ENCODE peak calls at places on chromosomes 12 and 14, in six cellular contexts. One of them, this sample, is unnamed.

GRCh38 chr12:131443019-131444000 is 267.6 kb upstream of the SFSWAP start:
- DNase-seq in HCT116: no peak
- DNase-seq in hepatocyte: no peak
- DNase-seq in GM23338: no peak
- DNase-seq in Karpas-422: no peak
- DNase-seq in H9: peak; percentile 30
- DNase-seq in this sample: no peak

GRCh38 chr14:80080601-80081000 is 130.7 kb downstream of the DIO2 start:
- DNase-seq in HCT116: no peak
- DNase-seq in hepatocyte: no peak
- DNase-seq in GM23338: no peak
- DNase-seq in Karpas-422: no peak
- DNase-seq in H9: no peak
- DNase-seq in this sample: no peak

GRCh38 chr12:42267408-42268190 is 29.6 kb upstream of the YAF2 start:
- DNase-seq in HCT116: no peak
- DNase-seq in hepatocyte: no peak
- DNase-seq in GM23338: no peak
- DNase-seq in Karpas-422: no peak
- DNase-seq in H9: no peak
- DNase-seq in this sample: no peak

GRCh38 chr12:96448287-96448686 is 41.1 kb upstream of the CFAP54 start:
- DNase-seq in HCT116: no peak
- DNase-seq in hepatocyte: no peak
- DNase-seq in GM23338: no peak
- DNase-seq in Karpas-422: no peak
- DNase-seq in H9: no peak
- DNase-seq in this sample: no peak

GRCh38 chr14:38357557-38357956 is 101.7 kb upstream of the CLEC14A start:
- DNase-seq in HCT116: no peak
- DNase-seq in hepatocyte: no peak
- DNase-seq in GM23338: no peak
- DNase-seq in Karpas-422: no peak
- DNase-seq in H9: no peak
- DNase-seq in this sample: no peak

GRCh38 chr12:130640496-130640895 is 75.6 kb downstream of the RIMBP2 start:
- DNase-seq in HCT116: no peak
- DNase-seq in hepatocyte: no peak
- DNase-seq in GM23338: no peak
- DNase-seq in Karpas-422: no peak
- DNase-seq in H9: no peak
- DNase-seq in this sample: no peak

GRCh38 chr12:94640134-94640928 is 10.0 kb downstream of the TMCC3 start:
- DNase-seq in HCT116: no peak
- DNase-seq in hepatocyte: no peak
- DNase-seq in GM23338: no peak
- DNase-seq in Karpas-422: no peak
- DNase-seq in H9: no peak
- DNase-seq in this sample: peak; percentile 91

GRCh38 chr12:9740109-9740750 is 7.3 kb upstream of the CLECL1 start:
- DNase-seq in HCT116: no peak
- DNase-seq in hepatocyte: no peak
- DNase-seq in GM23338: no peak
- DNase-seq in Karpas-422: no peak
- DNase-seq in H9: no peak
- DNase-seq in this sample: no peak

GRCh38 chr14:59244581-59244980 is 56.1 kb downstream of the DAAM1 start:
- DNase-seq in HCT116: no peak
- DNase-seq in hepatocyte: peak; percentile 26
- DNase-seq in GM23338: no peak
- DNase-seq in Karpas-422: no peak
- DNase-seq in H9: no peak
- DNase-seq in this sample: no peak

GRCh38 chr12:119207161-119207560 is 28.4 kb downstream of the HSPB8 start:
- DNase-seq in HCT116: no peak
- DNase-seq in hepatocyte: no peak
- DNase-seq in GM23338: no peak
- DNase-seq in Karpas-422: no peak
- DNase-seq in H9: no peak
- DNase-seq in this sample: no peak

GRCh38 chr14:104553166-104554087 is 26.1 kb upstream of the C14orf180 start:
- DNase-seq in HCT116: no peak
- DNase-seq in hepatocyte: no peak
- DNase-seq in GM23338: no peak
- DNase-seq in Karpas-422: no peak
- DNase-seq in H9: no peak
- DNase-seq in this sample: no peak

GRCh38 chr14:91929700-91930099 is 17.8 kb downstream of the FBLN5 start:
- DNase-seq in HCT116: no peak
- DNase-seq in hepatocyte: no peak
- DNase-seq in GM23338: no peak
- DNase-seq in Karpas-422: no peak
- DNase-seq in H9: no peak
- DNase-seq in this sample: no peak

GRCh38 chr12:114938487-114939210 is 254.7 kb upstream of the TBX3 start:
- DNase-seq in HCT116: no peak
- DNase-seq in hepatocyte: no peak
- DNase-seq in GM23338: no peak
- DNase-seq in Karpas-422: no peak
- DNase-seq in H9: no peak
- DNase-seq in this sample: no peak

GRCh38 chr12:120079352-120080042 is 37.1 kb downstream of the RAB35 start:
- DNase-seq in HCT116: peak; percentile 18
- DNase-seq in hepatocyte: no peak
- DNase-seq in GM23338: no peak
- DNase-seq in Karpas-422: no peak
- DNase-seq in H9: no peak
- DNase-seq in this sample: peak; percentile 14

GRCh38 chr12:27006797-27007467 is 7.3 kb downstream of the TM7SF3 start:
- DNase-seq in HCT116: no peak
- DNase-seq in hepatocyte: no peak
- DNase-seq in GM23338: no peak
- DNase-seq in Karpas-422: no peak
- DNase-seq in H9: no peak
- DNase-seq in this sample: no peak

GRCh38 chr12:123269395-123269892 is 2.2 kb downstream of the CDK2AP1 start:
- DNase-seq in HCT116: no peak
- DNase-seq in hepatocyte: peak; percentile 89
- DNase-seq in GM23338: peak; percentile 90
- DNase-seq in Karpas-422: peak; percentile 85
- DNase-seq in H9: peak; percentile 78
- DNase-seq in this sample: no peak

GRCh38 chr14:90491221-90491867 is 94.5 kb downstream of the CALM1 start:
- DNase-seq in HCT116: no peak
- DNase-seq in hepatocyte: peak; percentile 51
- DNase-seq in GM23338: no peak
- DNase-seq in Karpas-422: no peak
- DNase-seq in H9: no peak
- DNase-seq in this sample: no peak

GRCh38 chr12:92457458-92458195 is 245.2 kb upstream of the PLEKHG7 start:
- DNase-seq in HCT116: no peak
- DNase-seq in hepatocyte: no peak
- DNase-seq in GM23338: no peak
- DNase-seq in Karpas-422: no peak
- DNase-seq in H9: no peak
- DNase-seq in this sample: no peak

GRCh38 chr12:45357547-45358417 is 141.9 kb downstream of the ANO6 start:
- DNase-seq in HCT116: no peak
- DNase-seq in hepatocyte: no peak
- DNase-seq in GM23338: no peak
- DNase-seq in Karpas-422: no peak
- DNase-seq in H9: no peak
- DNase-seq in this sample: no peak

GRCh38 chr12:111773801-111774551 is 7.2 kb downstream of the ALDH2 start:
- DNase-seq in HCT116: no peak
- DNase-seq in hepatocyte: peak; percentile 76
- DNase-seq in GM23338: no peak
- DNase-seq in Karpas-422: no peak
- DNase-seq in H9: no peak
- DNase-seq in this sample: peak; percentile 40

GRCh38 chr14:32898876-32899275 is 39.8 kb upstream of the NPAS3 start:
- DNase-seq in HCT116: no peak
- DNase-seq in hepatocyte: no peak
- DNase-seq in GM23338: no peak
- DNase-seq in Karpas-422: no peak
- DNase-seq in H9: no peak
- DNase-seq in this sample: no peak

GRCh38 chr12:42759622-42760273 is 170.2 kb upstream of the PRICKLE1 start:
- DNase-seq in HCT116: no peak
- DNase-seq in hepatocyte: peak; percentile 20
- DNase-seq in GM23338: no peak
- DNase-seq in Karpas-422: no peak
- DNase-seq in H9: no peak
- DNase-seq in this sample: no peak

GRCh38 chr14:99704037-99704436 is 19.9 kb downstream of the CYP46A1 start:
- DNase-seq in HCT116: no peak
- DNase-seq in hepatocyte: no peak
- DNase-seq in GM23338: no peak
- DNase-seq in Karpas-422: no peak
- DNase-seq in H9: no peak
- DNase-seq in this sample: no peak

GRCh38 chr14:67536087-67536486 is 3.0 kb downstream of the PLEKHH1 start:
- DNase-seq in HCT116: no peak
- DNase-seq in hepatocyte: no peak
- DNase-seq in GM23338: no peak
- DNase-seq in Karpas-422: no peak
- DNase-seq in H9: no peak
- DNase-seq in this sample: no peak

GRCh38 chr14:67532998-67533753 is at the start of gene PLEKHH1:
- DNase-seq in HCT116: peak; percentile 47
- DNase-seq in hepatocyte: peak; percentile 90
- DNase-seq in GM23338: peak; percentile 92
- DNase-seq in Karpas-422: peak; percentile 84
- DNase-seq in H9: peak; percentile 83
- DNase-seq in this sample: peak; percentile 55

GRCh38 chr14:67529947-67530935 is 2.8 kb upstream of the PLEKHH1 start:
- DNase-seq in HCT116: no peak
- DNase-seq in hepatocyte: no peak
- DNase-seq in GM23338: no peak
- DNase-seq in Karpas-422: no peak
- DNase-seq in H9: no peak
- DNase-seq in this sample: no peak

GRCh38 chr14:67533754-67534085 is 630 bp downstream of the PLEKHH1 start:
- DNase-seq in HCT116: no peak
- DNase-seq in hepatocyte: no peak
- DNase-seq in GM23338: no peak
- DNase-seq in Karpas-422: no peak
- DNase-seq in H9: no peak
- DNase-seq in this sample: no peak

GRCh38 chr14:67532606-67532997 is 488 bp upstream of the PLEKHH1 start:
- DNase-seq in HCT116: no peak
- DNase-seq in hepatocyte: no peak
- DNase-seq in GM23338: no peak
- DNase-seq in Karpas-422: no peak
- DNase-seq in H9: no peak
- DNase-seq in this sample: no peak
- H3K27ac ChIP-seq in HCT116: peak overlapping the region; percentile 89
- H3K27ac ChIP-seq in hepatocyte: peak overlapping the region; percentile 95
- H3K27ac ChIP-seq in GM23338: no peak overlapping the region
- H3K27ac ChIP-seq in Karpas-422: no peak overlapping the region
- H3K27ac ChIP-seq in H9: no peak overlapping the region
- H3K27ac ChIP-seq in this sample: no peak overlapping the region

GRCh38 chr12:110619534-110619953 is 5.6 kb downstream of the TCTN1 start:
- DNase-seq in HCT116: no peak
- DNase-seq in hepatocyte: no peak
- DNase-seq in GM23338: no peak
- DNase-seq in Karpas-422: peak; percentile 77
- DNase-seq in H9: no peak
- DNase-seq in this sample: peak; percentile 40
- H2AFZ ChIP-seq in HCT116: no peak overlapping the region
- H2AFZ ChIP-seq in hepatocyte: no peak overlapping the region
- H2AFZ ChIP-seq in GM23338: no peak overlapping the region
- H2AFZ ChIP-seq in Karpas-422: peak overlapping the region; percentile 79
- H2AFZ ChIP-seq in H9: no peak overlapping the region
- H2AFZ ChIP-seq in this sample: peak overlapping the region; percentile 20

GRCh38 chr12:6849976-6850560 is 1.0 kb downstream of the CDCA3 start:
- DNase-seq in HCT116: no peak
- DNase-seq in hepatocyte: no peak
- DNase-seq in GM23338: no peak
- DNase-seq in Karpas-422: no peak
- DNase-seq in H9: no peak
- DNase-seq in this sample: no peak
- H3K27ac ChIP-seq in HCT116: peak overlapping the region; percentile 77
- H3K27ac ChIP-seq in hepatocyte: peak overlapping the region; percentile 69
- H3K27ac ChIP-seq in GM23338: no peak overlapping the region
- H3K27ac ChIP-seq in Karpas-422: peak overlapping the region; percentile 86
- H3K27ac ChIP-seq in H9: no peak overlapping the region
- H3K27ac ChIP-seq in this sample: no peak overlapping the region

DNA sequence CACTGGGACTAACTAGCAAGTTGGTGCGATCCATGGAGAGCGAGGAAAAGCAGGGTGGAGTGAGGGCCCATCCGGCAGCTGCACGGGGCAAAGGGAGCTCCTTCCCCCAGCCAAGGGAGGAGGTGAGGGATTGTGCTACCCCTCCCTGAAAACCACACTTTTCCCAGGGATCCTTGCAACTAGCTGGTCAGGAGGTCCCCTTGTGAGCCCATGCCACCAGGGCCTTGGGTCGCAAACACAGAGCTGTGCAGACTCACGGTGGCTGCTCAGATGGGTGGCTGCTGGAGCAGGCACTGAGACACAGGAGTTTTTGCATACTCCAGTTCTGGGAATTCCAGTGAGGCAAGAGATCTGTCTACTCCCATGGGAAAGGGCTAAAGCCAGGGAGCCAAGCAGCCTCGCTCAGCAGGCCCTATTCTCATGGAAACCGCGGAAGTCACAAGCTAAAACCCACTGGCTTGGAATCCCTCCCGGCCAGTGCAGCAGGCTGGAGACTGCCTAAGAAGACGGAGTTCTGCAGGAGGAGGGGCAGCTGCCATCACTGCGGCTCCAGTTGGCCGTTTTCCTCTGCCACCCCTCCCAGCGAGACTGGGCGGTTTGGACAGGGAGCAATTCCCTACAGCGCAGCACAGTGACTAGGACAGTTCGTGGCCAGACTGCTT is 10.9 kb upstream of the ZNF705A start:
- DNase-seq in HCT116: no peak
- DNase-seq in hepatocyte: peak; percentile 44
- DNase-seq in GM23338: peak; percentile 82
- DNase-seq in Karpas-422: peak; percentile 1
- DNase-seq in H9: peak; percentile 89
- DNase-seq in this sample: no peak
- H2AFZ ChIP-seq in HCT116: no peak overlapping the region
- H2AFZ ChIP-seq in hepatocyte: no peak overlapping the region
- H2AFZ ChIP-seq in GM23338: peak overlapping the region; percentile 98
- H2AFZ ChIP-seq in Karpas-422: no peak overlapping the region
- H2AFZ ChIP-seq in H9: peak overlapping the region; percentile 35
- H2AFZ ChIP-seq in this sample: no peak overlapping the region

DNA sequence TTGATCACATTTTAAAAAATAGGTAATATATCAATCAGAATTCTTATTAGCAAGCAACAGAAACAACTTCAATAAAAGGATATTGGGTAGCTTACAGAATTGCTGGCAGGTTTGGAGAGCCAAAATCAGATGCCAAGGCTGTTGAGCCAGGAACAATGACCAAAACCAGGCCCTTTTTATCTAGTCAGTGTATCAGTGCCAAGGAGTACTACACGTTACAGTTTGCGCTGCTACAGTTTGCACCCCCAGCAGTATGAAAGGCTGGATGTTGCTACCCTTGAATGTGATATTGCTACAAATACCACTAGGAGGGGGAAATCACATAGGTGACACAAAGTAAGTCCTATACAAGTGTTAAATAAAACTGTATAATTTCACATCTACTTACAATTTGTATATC is 19.3 kb downstream of the CGRRF1 start:
- DNase-seq in HCT116: no peak
- DNase-seq in hepatocyte: no peak
- DNase-seq in GM23338: no peak
- DNase-seq in Karpas-422: no peak
- DNase-seq in H9: no peak
- DNase-seq in this sample: no peak
- H3K27ac ChIP-seq in HCT116: no peak overlapping the region
- H3K27ac ChIP-seq in hepatocyte: no peak overlapping the region
- H3K27ac ChIP-seq in GM23338: no peak overlapping the region
- H3K27ac ChIP-seq in Karpas-422: no peak overlapping the region
- H3K27ac ChIP-seq in H9: no peak overlapping the region
- H3K27ac ChIP-seq in this sample: no peak overlapping the region

This sample was measured in MM.1S.